ENCODE peak calls at places on chromosome X, in seven cellular contexts. One of them, this sample, is unnamed.

GRCh38 chrX:103428525-103428924 is 52.2 kb downstream of the BEX3 start:
- DNase-seq in upper lobe of right lung: no peak
- DNase-seq in uterus: no peak
- DNase-seq in psoas muscle: no peak
- DNase-seq in A549: no peak
- DNase-seq in ascending aorta: no peak
- DNase-seq in cardiac muscle cell: no peak
- DNase-seq in this sample: no peak

GRCh38 chrX:129577473-129577872 is 37.4 kb downstream of the OCRL start:
- DNase-seq in uterus: peak; percentile 21
- DNase-seq in A549: peak; percentile 47
- DNase-seq in cardiac muscle cell: no peak
- DNase-seq in ascending aorta: peak; percentile 80
- DNase-seq in psoas muscle: no peak
- DNase-seq in upper lobe of right lung: no peak
- DNase-seq in this sample: no peak

GRCh38 chrX:147476008-147476407 is 435.7 kb upstream of the FMR1 start:
- DNase-seq in psoas muscle: no peak
- DNase-seq in ascending aorta: no peak
- DNase-seq in uterus: no peak
- DNase-seq in A549: peak; percentile 10
- DNase-seq in upper lobe of right lung: no peak
- DNase-seq in cardiac muscle cell: peak; percentile 23
- DNase-seq in this sample: no peak

GRCh38 chrX:76202471-76202870 is 29.6 kb downstream of the PBDC1 start:
- DNase-seq in A549: no peak
- DNase-seq in uterus: no peak
- DNase-seq in cardiac muscle cell: no peak
- DNase-seq in psoas muscle: no peak
- DNase-seq in ascending aorta: no peak
- DNase-seq in upper lobe of right lung: no peak
- DNase-seq in this sample: no peak

GRCh38 chrX:68433155-68433980 is at the start of gene OPHN1:
- DNase-seq in upper lobe of right lung: peak; percentile 89
- DNase-seq in cardiac muscle cell: peak; percentile 67
- DNase-seq in ascending aorta: peak; percentile 80
- DNase-seq in uterus: peak; percentile 80
- DNase-seq in psoas muscle: peak; percentile 87
- DNase-seq in A549: peak; percentile 80
- DNase-seq in this sample: peak; percentile 92

GRCh38 chrX:142076633-142077032 is 128.5 kb downstream of the MAGEC2 start:
- DNase-seq in ascending aorta: no peak
- DNase-seq in cardiac muscle cell: no peak
- DNase-seq in A549: no peak
- DNase-seq in upper lobe of right lung: no peak
- DNase-seq in psoas muscle: no peak
- DNase-seq in uterus: no peak
- DNase-seq in this sample: no peak

GRCh38 chrX:45434231-45434630 is 233.6 kb upstream of the DIPK2B start:
- DNase-seq in psoas muscle: no peak
- DNase-seq in upper lobe of right lung: no peak
- DNase-seq in ascending aorta: no peak
- DNase-seq in A549: no peak
- DNase-seq in cardiac muscle cell: no peak
- DNase-seq in uterus: no peak
- DNase-seq in this sample: no peak

GRCh38 chrX:141989802-141990201 is 86.1 kb downstream of the MAGEC1 start:
- DNase-seq in A549: no peak
- DNase-seq in ascending aorta: no peak
- DNase-seq in psoas muscle: no peak
- DNase-seq in upper lobe of right lung: no peak
- DNase-seq in cardiac muscle cell: no peak
- DNase-seq in uterus: no peak
- DNase-seq in this sample: no peak

GRCh38 chrX:144006811-144007210 is 122.9 kb downstream of the UBE2NL start:
- DNase-seq in psoas muscle: no peak
- DNase-seq in ascending aorta: no peak
- DNase-seq in cardiac muscle cell: no peak
- DNase-seq in A549: no peak
- DNase-seq in uterus: no peak
- DNase-seq in upper lobe of right lung: no peak
- DNase-seq in this sample: no peak

GRCh38 chrX:141185366-141185765 is 8.4 kb upstream of the LDOC1 start:
- DNase-seq in A549: no peak
- DNase-seq in ascending aorta: no peak
- DNase-seq in upper lobe of right lung: no peak
- DNase-seq in psoas muscle: no peak
- DNase-seq in cardiac muscle cell: no peak
- DNase-seq in uterus: no peak
- DNase-seq in this sample: no peak

GRCh38 chrX:105658136-105658535 is 164.2 kb upstream of the NRK start:
- DNase-seq in psoas muscle: no peak
- DNase-seq in uterus: no peak
- DNase-seq in A549: no peak
- DNase-seq in cardiac muscle cell: no peak
- DNase-seq in upper lobe of right lung: no peak
- DNase-seq in ascending aorta: no peak
- DNase-seq in this sample: no peak

GRCh38 chrX:16882188-16882587 is 12.0 kb upstream of the RBBP7 start:
- DNase-seq in ascending aorta: no peak
- DNase-seq in A549: peak; percentile 21
- DNase-seq in psoas muscle: peak; percentile 68
- DNase-seq in uterus: peak; percentile 54
- DNase-seq in upper lobe of right lung: peak; percentile 65
- DNase-seq in cardiac muscle cell: no peak
- DNase-seq in this sample: no peak

GRCh38 chrX:130304587-130305368 is 34.9 kb upstream of the SLC25A14 start:
- DNase-seq in uterus: no peak
- DNase-seq in psoas muscle: no peak
- DNase-seq in cardiac muscle cell: no peak
- DNase-seq in ascending aorta: no peak
- DNase-seq in A549: no peak
- DNase-seq in upper lobe of right lung: no peak
- DNase-seq in this sample: no peak

GRCh38 chrX:45372151-45372550 is 171.5 kb upstream of the DIPK2B start:
- DNase-seq in ascending aorta: no peak
- DNase-seq in upper lobe of right lung: no peak
- DNase-seq in psoas muscle: no peak
- DNase-seq in cardiac muscle cell: no peak
- DNase-seq in A549: no peak
- DNase-seq in uterus: no peak
- DNase-seq in this sample: no peak

GRCh38 chrX:50448565-50448964 is 22.1 kb downstream of the DGKK start:
- DNase-seq in A549: peak; percentile 48
- DNase-seq in upper lobe of right lung: no peak
- DNase-seq in uterus: no peak
- DNase-seq in cardiac muscle cell: no peak
- DNase-seq in ascending aorta: no peak
- DNase-seq in psoas muscle: no peak
- DNase-seq in this sample: no peak

GRCh38 chrX:136531951-136532350 is at the start of gene VGLL1:
- DNase-seq in cardiac muscle cell: no peak
- DNase-seq in upper lobe of right lung: no peak
- DNase-seq in ascending aorta: no peak
- DNase-seq in uterus: no peak
- DNase-seq in A549: no peak
- DNase-seq in psoas muscle: no peak
- DNase-seq in this sample: no peak

GRCh38 chrX:14496674-14497073 is 32.7 kb upstream of the GLRA2 start:
- DNase-seq in uterus: no peak
- DNase-seq in A549: no peak
- DNase-seq in ascending aorta: no peak
- DNase-seq in psoas muscle: no peak
- DNase-seq in cardiac muscle cell: no peak
- DNase-seq in upper lobe of right lung: no peak
- DNase-seq in this sample: no peak

GRCh38 chrX:96006281-96006680 is 678.4 kb upstream of the DIAPH2 start:
- DNase-seq in ascending aorta: no peak
- DNase-seq in cardiac muscle cell: no peak
- DNase-seq in psoas muscle: no peak
- DNase-seq in upper lobe of right lung: no peak
- DNase-seq in uterus: no peak
- DNase-seq in A549: no peak
- DNase-seq in this sample: no peak

GRCh38 chrX:123753656-123754350 is 21.0 kb upstream of the THOC2 start:
- DNase-seq in uterus: no peak
- DNase-seq in ascending aorta: no peak
- DNase-seq in cardiac muscle cell: no peak
- DNase-seq in upper lobe of right lung: no peak
- DNase-seq in psoas muscle: no peak
- DNase-seq in A549: no peak
- DNase-seq in this sample: no peak

DNA sequence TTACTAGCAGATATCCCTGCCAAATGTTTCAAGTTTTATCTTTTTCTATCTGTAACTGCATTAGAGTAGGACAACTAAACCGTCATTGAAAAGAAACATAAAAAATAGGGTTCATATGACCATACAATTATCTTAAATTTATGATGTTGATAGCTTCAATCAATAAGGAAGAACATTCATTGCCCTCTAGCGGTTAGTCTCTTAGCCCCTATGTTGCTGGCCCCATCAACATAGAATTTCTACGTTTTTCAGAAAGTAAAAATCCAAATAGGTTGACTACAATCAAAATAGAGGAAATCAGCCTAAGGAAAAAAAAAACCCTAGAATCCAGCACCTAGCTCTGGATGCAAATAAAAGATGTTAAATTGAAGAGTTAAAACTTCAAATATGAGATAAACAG is 225.1 kb upstream of the ITM2A start:
- DNase-seq in ascending aorta: no peak
- DNase-seq in psoas muscle: no peak
- DNase-seq in uterus: no peak
- DNase-seq in cardiac muscle cell: peak; percentile 0
- DNase-seq in A549: no peak
- DNase-seq in upper lobe of right lung: no peak
- DNase-seq in this sample: no peak
- TF ChIP-seq CTCF in ascending aorta: no peak
- TF ChIP-seq CTCF in psoas muscle: no peak
- TF ChIP-seq CTCF in uterus: no peak
- TF ChIP-seq CTCF in cardiac muscle cell: no peak
- TF ChIP-seq CTCF in A549: no peak
- TF ChIP-seq CTCF in upper lobe of right lung: no peak
- TF ChIP-seq CTCF in this sample: no peak

GRCh38 chrX:33207056-33207455 is 4.3 kb downstream of the DMD start:
- DNase-seq in cardiac muscle cell: no peak
- DNase-seq in psoas muscle: no peak
- DNase-seq in upper lobe of right lung: no peak
- DNase-seq in ascending aorta: no peak
- DNase-seq in uterus: no peak
- DNase-seq in A549: no peak
- DNase-seq in this sample: no peak

GRCh38 chrX:33204889-33205288 is 6.5 kb downstream of the DMD start:
- DNase-seq in uterus: peak; percentile 30
- DNase-seq in upper lobe of right lung: no peak
- DNase-seq in ascending aorta: no peak
- DNase-seq in psoas muscle: peak; percentile 54
- DNase-seq in A549: no peak
- DNase-seq in cardiac muscle cell: no peak
- DNase-seq in this sample: no peak

GRCh38 chrX:33205321-33205720 is 6.0 kb downstream of the DMD start:
- DNase-seq in A549: no peak
- DNase-seq in uterus: no peak
- DNase-seq in upper lobe of right lung: no peak
- DNase-seq in cardiac muscle cell: no peak
- DNase-seq in ascending aorta: no peak
- DNase-seq in psoas muscle: no peak
- DNase-seq in this sample: no peak

GRCh38 chrX:33211356-33212254 is at the start of gene DMD:
- DNase-seq in psoas muscle: peak; percentile 68
- DNase-seq in uterus: peak; percentile 70
- DNase-seq in upper lobe of right lung: no peak
- DNase-seq in ascending aorta: peak; percentile 84
- DNase-seq in cardiac muscle cell: peak; percentile 94
- DNase-seq in A549: no peak
- DNase-seq in this sample: peak; percentile 39

GRCh38 chrX:33210156-33210555 is 1.2 kb downstream of the DMD start:
- DNase-seq in uterus: no peak
- DNase-seq in A549: no peak
- DNase-seq in psoas muscle: no peak
- DNase-seq in upper lobe of right lung: no peak
- DNase-seq in ascending aorta: no peak
- DNase-seq in cardiac muscle cell: no peak
- DNase-seq in this sample: no peak
- H3K4me3 ChIP-seq in uterus: peak overlapping the region; percentile 24
- H3K4me3 ChIP-seq in A549: no peak overlapping the region
- H3K4me3 ChIP-seq in psoas muscle: peak overlapping the region; percentile 64
- H3K4me3 ChIP-seq in upper lobe of right lung: peak overlapping the region; percentile 47
- H3K4me3 ChIP-seq in ascending aorta: peak overlapping the region; percentile 57
- H3K4me3 ChIP-seq in cardiac muscle cell: peak overlapping the region; percentile 76
- H3K4me3 ChIP-seq in this sample: peak overlapping the region; percentile 43

DNA sequence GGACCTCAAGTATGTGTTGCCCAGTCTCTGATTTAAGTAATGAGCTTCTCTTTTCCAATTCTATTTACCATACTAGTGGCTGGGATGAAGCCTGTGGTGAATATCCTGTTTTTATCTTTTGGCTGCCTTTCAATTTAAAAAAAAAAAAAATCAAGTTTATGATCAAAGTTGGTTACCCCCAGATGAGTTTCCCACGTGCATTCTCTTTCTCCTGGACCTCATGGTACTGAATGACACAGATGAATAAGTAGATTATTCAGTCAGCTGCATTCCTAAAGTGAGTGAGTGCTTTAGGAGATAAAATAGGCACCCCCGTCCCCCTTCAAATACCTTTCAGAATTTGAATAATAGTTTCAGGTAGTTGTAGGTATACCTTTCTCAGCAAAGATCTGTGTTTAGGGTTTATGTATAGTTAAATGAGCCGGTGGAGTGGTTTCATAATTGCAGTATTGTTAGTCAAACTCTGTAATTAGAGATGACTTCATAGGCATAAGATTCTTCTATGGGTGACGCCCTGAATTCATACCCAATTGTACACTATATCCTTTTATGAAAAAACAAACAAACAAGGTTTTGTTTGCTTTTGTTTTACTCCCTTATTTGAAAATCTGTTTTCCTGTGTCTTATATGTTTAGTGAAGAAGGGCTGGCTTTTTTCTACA is 41.9 kb downstream of the PLS3 start:
- DNase-seq in psoas muscle: no peak
- DNase-seq in cardiac muscle cell: no peak
- DNase-seq in A549: no peak
- DNase-seq in upper lobe of right lung: no peak
- DNase-seq in ascending aorta: no peak
- DNase-seq in uterus: no peak
- DNase-seq in this sample: no peak
- H3K27ac ChIP-seq in psoas muscle: peak overlapping the region; percentile 51
- H3K27ac ChIP-seq in cardiac muscle cell: peak overlapping the region; percentile 28
- H3K27ac ChIP-seq in A549: no peak overlapping the region
- H3K27ac ChIP-seq in upper lobe of right lung: no peak overlapping the region
- H3K27ac ChIP-seq in ascending aorta: peak overlapping the region; percentile 23
- H3K27ac ChIP-seq in uterus: peak overlapping the region; percentile 72
- H3K27ac ChIP-seq in this sample: no peak overlapping the region

DNA sequence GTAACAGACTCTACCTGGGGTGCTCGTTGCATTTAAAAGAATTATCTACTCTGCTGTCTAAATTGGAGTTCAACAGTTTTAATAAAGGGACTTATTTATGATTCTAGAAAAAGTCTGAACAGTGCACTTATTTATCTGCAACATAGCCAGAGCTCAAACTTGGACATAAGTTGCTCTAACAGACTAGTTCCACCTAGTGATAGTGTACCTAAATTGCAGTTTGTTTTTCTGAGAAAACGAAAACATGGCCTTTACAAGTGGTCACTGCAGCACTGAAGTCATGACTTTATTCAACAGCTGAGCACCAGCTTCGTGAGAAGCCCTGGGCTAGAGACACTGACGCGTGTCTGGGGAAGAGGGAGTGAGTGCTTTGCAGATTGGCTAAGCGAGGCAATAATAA is 77.3 kb upstream of the IGSF1 start:
- DNase-seq in ascending aorta: no peak
- DNase-seq in upper lobe of right lung: no peak
- DNase-seq in uterus: no peak
- DNase-seq in A549: peak; percentile 1
- DNase-seq in psoas muscle: no peak
- DNase-seq in cardiac muscle cell: peak; percentile 33
- DNase-seq in this sample: no peak
- TF ChIP-seq CTCF in ascending aorta: no peak
- TF ChIP-seq CTCF in upper lobe of right lung: no peak
- TF ChIP-seq CTCF in uterus: no peak
- TF ChIP-seq CTCF in A549: no peak
- TF ChIP-seq CTCF in psoas muscle: peak; percentile 34
- TF ChIP-seq CTCF in cardiac muscle cell: no peak
- TF ChIP-seq CTCF in this sample: no peak